ENCODE peak calls at places on chromosomes 11 and 22, in seven cellular contexts. C is HAP-1; T is CD8-positive, alpha-beta T cell; H is spleen; V is suprapubic skin; D is mammary epithelial cell; B is left ventricle myocardium inferior. E is an unnamed sample.

GRCh38 chr11:2426826-2427521 is 17.3 kb downstream of the TRPM5 start:
- DNase-seq in T (no peak), D (no peak), C (no peak), V (no peak), H (no peak), B (no peak), E (no peak)

GRCh38 chr11:67437082-67437821 is at the start of gene PTPRCAP:
- DNase-seq in V (no peak), H (peak; percentile 96), C (no peak), T (peak; percentile 75), D (no peak), B (no peak), E (peak; percentile 87)

GRCh38 chr11:62438641-62439040 is 19.8 kb downstream of the SCGB1A1 start:
- DNase-seq in V (no peak), H (no peak), C (no peak), T (no peak), D (no peak), B (no peak), E (no peak)

GRCh38 chr22:38937541-38937940 is 19.9 kb upstream of the APOBEC3A start:
- DNase-seq in T (no peak), V (no peak), B (no peak), D (no peak), C (no peak), H (no peak), E (no peak)

GRCh38 chr22:30969532-30970355 is 679 bp downstream of the TUG1 start:
- DNase-seq in H (no peak), D (peak; percentile 39), T (peak; percentile 19), V (no peak), C (no peak), B (peak; percentile 38), E (peak; percentile 80)

GRCh38 chr11:45662665-45663485 is 2.5 kb downstream of the CHST1 start:
- DNase-seq in T (no peak), B (no peak), D (peak; percentile 15), C (peak; percentile 54), V (peak; percentile 49), H (peak; percentile 43), E (no peak)

GRCh38 chr22:23591846-23592245 is 11.8 kb upstream of the IGLL1 start:
- DNase-seq in D (no peak), B (no peak), V (no peak), C (no peak), H (peak; percentile 25), T (no peak), E (peak; percentile 26)

GRCh38 chr11:106585061-106585460 is 433.2 kb downstream of the GUCY1A2 start:
- DNase-seq in D (peak; percentile 20), H (no peak), V (no peak), C (no peak), T (no peak), B (no peak), E (peak; percentile 2)

GRCh38 chr11:61764606-61765260 is 12.3 kb downstream of the MYRF start:
- DNase-seq in C (no peak), V (no peak), T (no peak), B (no peak), H (no peak), D (no peak), E (peak; percentile 97)

GRCh38 chr11:1751999-1752906 is 1.9 kb upstream of the IFITM10 start:
- DNase-seq in T (no peak), D (no peak), C (no peak), H (peak; percentile 80), V (no peak), B (no peak), E (peak; percentile 60)

GRCh38 chr22:25362215-25362882 is 142.9 kb downstream of the CRYBB2 start:
- DNase-seq in H (peak; percentile 86), T (peak; percentile 51), C (peak; percentile 5), B (peak; percentile 58), V (peak; percentile 75), D (no peak), E (peak; percentile 96)

GRCh38 chr11:130146797-130147196 is 12.8 kb upstream of the ST14 start:
- DNase-seq in T (no peak), B (no peak), H (no peak), C (no peak), V (no peak), D (no peak), E (no peak)

GRCh38 chr11:64619196-64619595 is 28.2 kb downstream of the SLC22A12 start:
- DNase-seq in V (no peak), C (no peak), H (no peak), T (no peak), B (no peak), D (no peak), E (no peak)

GRCh38 chr11:64409278-64409677 is 50.3 kb downstream of the RPS6KA4 start:
- DNase-seq in T (no peak), D (no peak), C (no peak), V (no peak), H (peak; percentile 52), B (no peak), E (peak; percentile 60)

GRCh38 chr22:36822581-36822980 is 5.7 kb upstream of the PVALB start:
- DNase-seq in H (no peak), V (no peak), D (no peak), B (no peak), T (no peak), C (no peak), E (peak; percentile 69)

GRCh38 chr11:80414766-80415165 is 973.9 kb upstream of the TENM4 start:
- DNase-seq in V (no peak), H (no peak), D (peak; percentile 73), T (no peak), C (no peak), B (no peak), E (no peak)

GRCh38 chr11:103927535-103927934 is 108.9 kb upstream of the DDI1 start:
- DNase-seq in T (no peak), D (peak; percentile 15), V (no peak), B (no peak), C (no peak), H (no peak), E (no peak)

GRCh38 chr11:94537051-94537600 is 6.6 kb upstream of the FUT4 start:
- DNase-seq in D (peak; percentile 58), H (no peak), T (no peak), C (no peak), V (no peak), B (no peak), E (no peak)

GRCh38 chr22:26835929-26836528 is 178.6 kb downstream of the MIAT start:
- DNase-seq in T (peak; percentile 11), B (no peak), C (peak; percentile 6), D (peak; percentile 22), H (no peak), V (no peak), E (peak; percentile 83)

GRCh38 chr11:75450826-75451783 is 18.1 kb upstream of the KLHL35 start:
- DNase-seq in H (no peak), C (no peak), B (no peak), V (no peak), D (no peak), T (no peak), E (peak; percentile 97)

GRCh38 chr11:101034076-101034475 is 95.5 kb downstream of the PGR start:
- DNase-seq in D (no peak), H (no peak), V (no peak), B (peak; percentile 70), C (no peak), T (no peak), E (no peak)

GRCh38 chr11:1695548-1696108 is 1.4 kb upstream of the KRTAP5-6 start:
- DNase-seq in T (no peak), C (no peak), D (no peak), B (no peak), V (no peak), H (peak; percentile 32), E (no peak)

GRCh38 chr11:111554532-111554931 is 14.0 kb downstream of the LAYN start:
- DNase-seq in C (no peak), T (no peak), B (no peak), D (peak; percentile 90), V (no peak), H (no peak), E (no peak)

GRCh38 chr11:62919898-62920640 is 1.1 kb downstream of the CHRM1 start:
- DNase-seq in T (no peak), H (peak; percentile 33), B (no peak), C (no peak), D (no peak), V (no peak), E (peak; percentile 21)

GRCh38 chr11:353315-353857 is 15.9 kb upstream of the B4GALNT4 start:
- DNase-seq in B (peak; percentile 88), D (no peak), V (peak; percentile 88), H (peak; percentile 83), C (no peak), T (no peak), E (peak; percentile 65)

GRCh38 chr11:10208045-10208674 is 85.9 kb downstream of the SBF2 start:
- DNase-seq in C (peak; percentile 72), V (no peak), B (no peak), T (no peak), H (no peak), D (peak; percentile 44), E (peak; percentile 46)

GRCh38 chr11:116043857-116044256 is 539.6 kb upstream of the CADM1 start:
- DNase-seq in T (no peak), C (no peak), H (no peak), D (no peak), V (no peak), B (no peak), E (no peak)

GRCh38 chr11:68842427-68843051 is 823 bp upstream of the CPT1A start:
- DNase-seq in H (peak; percentile 84), V (peak; percentile 68), D (no peak), B (no peak), T (no peak), C (no peak), E (peak; percentile 52)
- H3K4me3 ChIP-seq in H (peak overlapping the region; percentile 90), V (peak overlapping the region; percentile 93), D (peak overlapping the region; percentile 19), B (peak overlapping the region; percentile 89), T (peak overlapping the region; percentile 95), C (no peak overlapping the region), E (peak overlapping the region; percentile 55)

GRCh38 chr11:118604566-118604965 is 2.8 kb upstream of the PHLDB1 start:
- DNase-seq in C (no peak), B (no peak), T (no peak), H (no peak), D (no peak), V (no peak), E (no peak)
- H3K27me3 ChIP-seq in C (no peaks in the 10 kb centered on the region), B (no peaks in the 10 kb centered on the region), T (no peaks in the 10 kb centered on the region), H (no peaks in the 10 kb centered on the region), D (no peaks in the 10 kb centered on the region), V (no peaks in the 10 kb centered on the region), E (peaks cover 48% of the 10 kb centered on the region)

GRCh38 chr11:117221775-117222517 is 9.9 kb downstream of the PCSK7 start:
- DNase-seq in H (no peak), T (no peak), C (no peak), D (peak; percentile 43), V (peak; percentile 70), B (peak; percentile 69), E (no peak)
- H3K4me3 ChIP-seq in H (no peak overlapping the region), T (no peak overlapping the region), C (no peak overlapping the region), D (no peak overlapping the region), V (no peak overlapping the region), B (peak overlapping the region; percentile 21), E (no peak overlapping the region)

GRCh38 chr22:46029574-46030200 is 52.7 kb upstream of the WNT7B start:
- DNase-seq in C (no peak), B (peak; percentile 8), V (peak; percentile 33), T (no peak), D (no peak), H (peak; percentile 29), E (peak; percentile 16)
- H3K27me3 ChIP-seq in C (no peaks in the 10 kb centered on the region), B (no peaks in the 10 kb centered on the region), V (no peaks in the 10 kb centered on the region), T (peaks cover 11% of the 10 kb centered on the region), D (no peaks in the 10 kb centered on the region), H (no peaks in the 10 kb centered on the region), E (peaks cover 30% of the 10 kb centered on the region)